ENCODE peak calls at places on chromosomes 1 and 21, in ten cellular contexts. J, B, F, P, D, G, O, Z, X and R are unnamed samples.

GRCh38 chr1:9378801-9379200 is 86.1 kb downstream of the SPSB1 start:
- DNase-seq in D (no peak), X (no peak), O (no peak), J (no peak), B (no peak), G (no peak), P (no peak), Z (no peak), F (no peak), R (no peak)

GRCh38 chr1:200038645-200038986 is 11.1 kb downstream of the NR5A2 start:
- DNase-seq in X (no peak), P (no peak), G (no peak), O (no peak), B (no peak), D (peak), J (no peak), Z (no peak), F (no peak), R (no peak)

GRCh38 chr1:223878598-223879325 is 33.0 kb upstream of the TP53BP2 start:
- DNase-seq in Z (no peak), F (no peak), G (no peak), O (no peak), B (no peak), X (no peak), J (no peak), D (no peak), P (no peak), R (no peak)

GRCh38 chr1:180444522-180444921 is 57.9 kb downstream of the ACBD6 start:
- DNase-seq in X (no peak), J (no peak), Z (no peak), P (no peak), F (no peak), O (no peak), B (no peak), G (no peak), D (no peak), R (no peak)

GRCh38 chr1:100038401-100039306 is 68.9 kb downstream of the SLC35A3 start:
- DNase-seq in Z (peak), B (peak), D (no peak), G (peak), O (peak), J (peak), X (peak), P (peak), F (peak), R (no peak)

GRCh38 chr21:37529649-37530048 is 163.1 kb downstream of the DYRK1A start:
- DNase-seq in G (no peak), P (no peak), O (no peak), B (no peak), Z (no peak), F (no peak), J (no peak), X (no peak), D (no peak), R (no peak)

GRCh38 chr1:86708923-86709322 is 4.5 kb downstream of the SH3GLB1 start:
- DNase-seq in X (no peak), D (no peak), O (no peak), J (peak), B (no peak), G (no peak), P (no peak), Z (no peak), F (peak), R (no peak)

GRCh38 chr1:200873116-200873670 is 412 bp downstream of the GPR25 start:
- DNase-seq in Z (no peak), P (no peak), G (no peak), B (peak), J (no peak), X (no peak), O (no peak), D (no peak), F (no peak), R (no peak)

GRCh38 chr1:209882286-209882685 is 54.5 kb downstream of the UTP25 start:
- DNase-seq in P (no peak), J (no peak), X (no peak), D (no peak), Z (no peak), O (no peak), B (no peak), G (no peak), F (no peak), R (no peak)

GRCh38 chr1:6625579-6626149 is 996 bp downstream of the THAP3 start:
- DNase-seq in J (peak), D (no peak), O (peak), B (no peak), Z (no peak), G (no peak), X (peak), F (peak), P (no peak), R (no peak)

GRCh38 chr1:105914403-105914802 is 1142.1 kb upstream of the PRMT6 start:
- DNase-seq in J (no peak), O (no peak), D (no peak), F (no peak), P (no peak), G (no peak), Z (no peak), X (no peak), B (peak), R (no peak)

GRCh38 chr1:178612261-178612660 is 99.4 kb downstream of the TEX35 start:
- DNase-seq in D (no peak), X (no peak), P (no peak), O (peak), Z (no peak), B (no peak), J (peak), F (peak), G (no peak), R (no peak)

GRCh38 chr1:15605398-15606080 is 11.7 kb upstream of the DDI2 start:
- DNase-seq in Z (no peak), D (no peak), P (no peak), G (no peak), F (no peak), X (no peak), J (no peak), B (no peak), O (no peak), R (no peak)

GRCh38 chr1:24536391-24536840 is 19.5 kb upstream of the NCMAP start:
- DNase-seq in O (no peak), X (no peak), G (peak), B (no peak), Z (no peak), J (no peak), P (peak), F (peak), D (no peak), R (no peak)

GRCh38 chr1:31750858-31751638 is 13.1 kb downstream of the ADGRB2 start:
- DNase-seq in O (no peak), F (peak), X (no peak), P (no peak), D (no peak), Z (no peak), J (peak), B (no peak), G (no peak), R (no peak)

GRCh38 chr1:234486858-234487830 is 8.2 kb upstream of the TARBP1 start:
- DNase-seq in X (no peak), O (peak), Z (peak), B (peak), J (peak), P (no peak), D (no peak), G (no peak), F (peak), R (no peak)

GRCh38 chr1:155174334-155175280 is 958 bp downstream of the TRIM46 start:
- DNase-seq in X (peak), J (peak), G (no peak), F (peak), P (peak), D (no peak), O (no peak), B (no peak), Z (peak), R (no peak)

GRCh38 chr1:34511802-34512201 is 243.0 kb upstream of the GJB5 start:
- DNase-seq in G (no peak), B (no peak), Z (no peak), D (no peak), J (no peak), X (no peak), P (no peak), O (no peak), F (no peak), R (no peak)

GRCh38 chr1:238409191-238409846 is 518.6 kb upstream of the ZP4 start:
- DNase-seq in O (peak), J (peak), F (peak), P (no peak), B (no peak), D (no peak), G (no peak), Z (no peak), X (no peak), R (no peak)

GRCh38 chr1:39657402-39657801 is 14.5 kb downstream of the NT5C1A start:
- DNase-seq in F (peak), X (no peak), J (peak), D (no peak), P (no peak), O (no peak), B (no peak), Z (no peak), G (no peak), R (no peak)

GRCh38 chr1:185789846-185790735 is 55.9 kb downstream of the HMCN1 start:
- DNase-seq in O (peak), F (peak), B (no peak), D (no peak), P (no peak), Z (no peak), J (peak), X (no peak), G (no peak), R (no peak)

GRCh38 chr1:98698625-98699024 is 37.1 kb downstream of the SNX7 start:
- DNase-seq in P (no peak), G (no peak), D (no peak), X (no peak), F (no peak), B (no peak), O (no peak), J (no peak), Z (no peak), R (no peak)

GRCh38 chr1:37858931-37859506 is 373 bp downstream of the MTF1 start:
- DNase-seq in G (no peak), F (peak), X (no peak), B (no peak), P (no peak), Z (no peak), J (peak), O (no peak), D (no peak), R (no peak)

GRCh38 chr1:239253032-239253431 is 133.3 kb upstream of the CHRM3 start:
- DNase-seq in P (no peak), F (no peak), D (no peak), Z (no peak), G (no peak), O (peak), B (no peak), J (no peak), X (no peak), R (no peak)

GRCh38 chr1:112267929-112268328 is 128.1 kb upstream of the CTTNBP2NL start:
- DNase-seq in B (no peak), Z (no peak), X (no peak), G (no peak), F (no peak), J (no peak), D (no peak), P (no peak), O (no peak), R (no peak)

GRCh38 chr1:155507960-155508359 is 54.6 kb downstream of the ASH1L start:
- DNase-seq in O (no peak), Z (no peak), X (no peak), G (no peak), D (no peak), P (no peak), B (no peak), F (no peak), J (no peak), R (no peak)

GRCh38 chr1:201191723-201192477 is 1.3 kb downstream of the IGFN1 start:
- DNase-seq in X (no peak), O (peak), Z (no peak), J (peak), P (no peak), F (peak), G (no peak), D (no peak), B (no peak), R (no peak)

GRCh38 chr1:197250616-197251015 is 17.4 kb upstream of the CRB1 start:
- DNase-seq in X (no peak), F (no peak), O (no peak), B (no peak), P (no peak), Z (no peak), J (no peak), G (no peak), D (no peak), R (no peak)

GRCh38 chr1:203099121-203099520 is 13.3 kb upstream of the MYOG start:
- DNase-seq in G (no peak), B (no peak), O (no peak), X (no peak), P (no peak), D (no peak), Z (no peak), J (no peak), F (no peak), R (no peak)

GRCh38 chr1:43688594-43689000 is 18.7 kb upstream of the ST3GAL3 start:
- DNase-seq in O (peak), F (peak), P (no peak), X (no peak), Z (no peak), G (no peak), D (no peak), J (peak), B (no peak), R (no peak)

GRCh38 chr1:16903054-16903453 is 7.3 kb downstream of the RNU1-2 start:
- DNase-seq in X (no peak), J (peak), Z (no peak), G (no peak), F (peak), B (no peak), P (no peak), D (no peak), O (peak), R (no peak)

GRCh38 chr1:210922666-210923065 is 211.3 kb downstream of the KCNH1 start:
- DNase-seq in Z (peak), F (no peak), B (no peak), X (no peak), O (no peak), J (no peak), G (no peak), P (no peak), D (no peak), R (no peak)

GRCh38 chr1:38283736-38284470 is 237.3 kb upstream of the POU3F1 start:
- DNase-seq in P (no peak), G (no peak), F (no peak), O (no peak), B (no peak), Z (no peak), D (no peak), J (no peak), X (no peak), R (no peak)

GRCh38 chr1:110136911-110137310 is 13.4 kb upstream of the SLC6A17 start:
- DNase-seq in P (peak), Z (peak), O (no peak), D (peak), G (no peak), F (no peak), J (no peak), B (peak), X (no peak), R (no peak)